ENCODE peak calls at places on chromosome 16, in ten cellular contexts. One of them, this sample, is unnamed.

GRCh38 chr16:54077412-54077821 is 209.2 kb downstream of the IRX3 start:
- DNase-seq in activated T-cell treated with anti-CD3 and anti-CD28 coated beads, Interleukin-2, amount 50 U/mL, for 24 hours: no peak
- DNase-seq in left lung: no peak
- DNase-seq in GM10248: no peak
- DNase-seq in LoVo: no peak
- DNase-seq in Calu3: no peak
- DNase-seq in DMS53: no peak
- DNase-seq in NCI-H1694 treated with DMSO at 0.1 percent for 48 hours: no peak
- DNase-seq in fibroblast of the conjunctiva: no peak
- DNase-seq in NCI-H82: no peak
- DNase-seq in this sample: no peak

GRCh38 chr16:48317614-48318013 is 67.6 kb downstream of the SIAH1 start:
- DNase-seq in activated T-cell treated with anti-CD3 and anti-CD28 coated beads, Interleukin-2, amount 50 U/mL, for 24 hours: no peak
- DNase-seq in NCI-H82: no peak
- DNase-seq in left lung: no peak
- DNase-seq in DMS53: peak; percentile 10
- DNase-seq in fibroblast of the conjunctiva: no peak
- DNase-seq in Calu3: peak; percentile 17
- DNase-seq in NCI-H1694 treated with DMSO at 0.1 percent for 48 hours: no peak
- DNase-seq in LoVo: no peak
- DNase-seq in GM10248: no peak
- DNase-seq in this sample: no peak

GRCh38 chr16:76214856-76215255 is 62.3 kb upstream of the CNTNAP4 start:
- DNase-seq in DMS53: no peak
- DNase-seq in NCI-H82: no peak
- DNase-seq in GM10248: no peak
- DNase-seq in Calu3: no peak
- DNase-seq in LoVo: no peak
- DNase-seq in activated T-cell treated with anti-CD3 and anti-CD28 coated beads, Interleukin-2, amount 50 U/mL, for 24 hours: no peak
- DNase-seq in NCI-H1694 treated with DMSO at 0.1 percent for 48 hours: no peak
- DNase-seq in left lung: no peak
- DNase-seq in fibroblast of the conjunctiva: no peak
- DNase-seq in this sample: no peak

GRCh38 chr16:83200005-83200779 is 573.4 kb downstream of the CDH13 start:
- DNase-seq in LoVo: no peak
- DNase-seq in fibroblast of the conjunctiva: no peak
- DNase-seq in DMS53: peak; percentile 28
- DNase-seq in left lung: no peak
- DNase-seq in NCI-H82: peak; percentile 30
- DNase-seq in NCI-H1694 treated with DMSO at 0.1 percent for 48 hours: no peak
- DNase-seq in activated T-cell treated with anti-CD3 and anti-CD28 coated beads, Interleukin-2, amount 50 U/mL, for 24 hours: no peak
- DNase-seq in Calu3: no peak
- DNase-seq in GM10248: no peak
- DNase-seq in this sample: no peak

GRCh38 chr16:84851192-84852127 is 31.7 kb downstream of the CRISPLD2 start:
- DNase-seq in fibroblast of the conjunctiva: peak; percentile 74
- DNase-seq in NCI-H82: no peak
- DNase-seq in left lung: no peak
- DNase-seq in GM10248: no peak
- DNase-seq in NCI-H1694 treated with DMSO at 0.1 percent for 48 hours: no peak
- DNase-seq in Calu3: peak; percentile 91
- DNase-seq in activated T-cell treated with anti-CD3 and anti-CD28 coated beads, Interleukin-2, amount 50 U/mL, for 24 hours: no peak
- DNase-seq in DMS53: peak; percentile 96
- DNase-seq in LoVo: peak; percentile 59
- DNase-seq in this sample: no peak

GRCh38 chr16:51807551-51807950 is 656.5 kb upstream of the SALL1 start:
- DNase-seq in NCI-H1694 treated with DMSO at 0.1 percent for 48 hours: no peak
- DNase-seq in left lung: no peak
- DNase-seq in GM10248: no peak
- DNase-seq in activated T-cell treated with anti-CD3 and anti-CD28 coated beads, Interleukin-2, amount 50 U/mL, for 24 hours: no peak
- DNase-seq in DMS53: no peak
- DNase-seq in LoVo: no peak
- DNase-seq in Calu3: no peak
- DNase-seq in fibroblast of the conjunctiva: no peak
- DNase-seq in NCI-H82: peak; percentile 0
- DNase-seq in this sample: no peak

GRCh38 chr16:4494746-4495490 is 18.7 kb downstream of the HMOX2 start:
- DNase-seq in LoVo: peak; percentile 47
- DNase-seq in NCI-H82: no peak
- DNase-seq in Calu3: peak; percentile 55
- DNase-seq in activated T-cell treated with anti-CD3 and anti-CD28 coated beads, Interleukin-2, amount 50 U/mL, for 24 hours: no peak
- DNase-seq in fibroblast of the conjunctiva: no peak
- DNase-seq in NCI-H1694 treated with DMSO at 0.1 percent for 48 hours: no peak
- DNase-seq in DMS53: no peak
- DNase-seq in GM10248: no peak
- DNase-seq in left lung: no peak
- DNase-seq in this sample: no peak

GRCh38 chr16:46949216-46949892 is 24.1 kb downstream of the DNAJA2 start:
- DNase-seq in NCI-H1694 treated with DMSO at 0.1 percent for 48 hours: no peak
- DNase-seq in fibroblast of the conjunctiva: no peak
- DNase-seq in GM10248: no peak
- DNase-seq in NCI-H82: no peak
- DNase-seq in LoVo: no peak
- DNase-seq in activated T-cell treated with anti-CD3 and anti-CD28 coated beads, Interleukin-2, amount 50 U/mL, for 24 hours: peak; percentile 50
- DNase-seq in left lung: no peak
- DNase-seq in DMS53: peak; percentile 20
- DNase-seq in Calu3: no peak
- DNase-seq in this sample: no peak

GRCh38 chr16:70736454-70737376 is 50.9 kb upstream of the MTSS2 start:
- DNase-seq in NCI-H82: no peak
- DNase-seq in left lung: peak; percentile 71
- DNase-seq in DMS53: no peak
- DNase-seq in fibroblast of the conjunctiva: no peak
- DNase-seq in Calu3: no peak
- DNase-seq in LoVo: no peak
- DNase-seq in NCI-H1694 treated with DMSO at 0.1 percent for 48 hours: no peak
- DNase-seq in GM10248: no peak
- DNase-seq in activated T-cell treated with anti-CD3 and anti-CD28 coated beads, Interleukin-2, amount 50 U/mL, for 24 hours: no peak
- DNase-seq in this sample: no peak

GRCh38 chr16:84040823-84041391 is 1.7 kb downstream of the SLC38A8 start:
- DNase-seq in Calu3: no peak
- DNase-seq in GM10248: no peak
- DNase-seq in DMS53: no peak
- DNase-seq in left lung: peak; percentile 76
- DNase-seq in NCI-H82: peak; percentile 22
- DNase-seq in NCI-H1694 treated with DMSO at 0.1 percent for 48 hours: peak; percentile 25
- DNase-seq in fibroblast of the conjunctiva: peak; percentile 78
- DNase-seq in activated T-cell treated with anti-CD3 and anti-CD28 coated beads, Interleukin-2, amount 50 U/mL, for 24 hours: no peak
- DNase-seq in LoVo: no peak
- DNase-seq in this sample: no peak

GRCh38 chr16:154223-155030 is 2.0 kb downstream of the HBZ start:
- DNase-seq in fibroblast of the conjunctiva: no peak
- DNase-seq in left lung: no peak
- DNase-seq in GM10248: peak; percentile 77
- DNase-seq in NCI-H82: peak; percentile 60
- DNase-seq in Calu3: no peak
- DNase-seq in NCI-H1694 treated with DMSO at 0.1 percent for 48 hours: no peak
- DNase-seq in LoVo: no peak
- DNase-seq in activated T-cell treated with anti-CD3 and anti-CD28 coated beads, Interleukin-2, amount 50 U/mL, for 24 hours: peak; percentile 53
- DNase-seq in DMS53: peak; percentile 48
- DNase-seq in this sample: peak; percentile 45

GRCh38 chr16:68047987-68048386 is 24.9 kb downstream of the DUS2 start:
- DNase-seq in Calu3: no peak
- DNase-seq in NCI-H82: no peak
- DNase-seq in GM10248: no peak
- DNase-seq in LoVo: no peak
- DNase-seq in fibroblast of the conjunctiva: no peak
- DNase-seq in DMS53: no peak
- DNase-seq in NCI-H1694 treated with DMSO at 0.1 percent for 48 hours: no peak
- DNase-seq in left lung: no peak
- DNase-seq in activated T-cell treated with anti-CD3 and anti-CD28 coated beads, Interleukin-2, amount 50 U/mL, for 24 hours: no peak
- DNase-seq in this sample: no peak

GRCh38 chr16:3058173-3059030 is 7.0 kb upstream of the IL32 start:
- DNase-seq in DMS53: peak; percentile 54
- DNase-seq in left lung: peak; percentile 89
- DNase-seq in Calu3: peak; percentile 64
- DNase-seq in NCI-H82: peak; percentile 74
- DNase-seq in fibroblast of the conjunctiva: no peak
- DNase-seq in GM10248: peak; percentile 73
- DNase-seq in NCI-H1694 treated with DMSO at 0.1 percent for 48 hours: no peak
- DNase-seq in activated T-cell treated with anti-CD3 and anti-CD28 coated beads, Interleukin-2, amount 50 U/mL, for 24 hours: peak; percentile 73
- DNase-seq in LoVo: no peak
- DNase-seq in this sample: peak; percentile 58

GRCh38 chr16:54503011-54503410 is 216.4 kb upstream of the IRX3 start:
- DNase-seq in activated T-cell treated with anti-CD3 and anti-CD28 coated beads, Interleukin-2, amount 50 U/mL, for 24 hours: no peak
- DNase-seq in fibroblast of the conjunctiva: no peak
- DNase-seq in DMS53: no peak
- DNase-seq in NCI-H82: peak; percentile 84
- DNase-seq in left lung: no peak
- DNase-seq in Calu3: no peak
- DNase-seq in GM10248: no peak
- DNase-seq in LoVo: no peak
- DNase-seq in NCI-H1694 treated with DMSO at 0.1 percent for 48 hours: peak; percentile 38
- DNase-seq in this sample: no peak

GRCh38 chr16:86934581-86935322 is 356.4 kb downstream of the FOXL1 start:
- DNase-seq in Calu3: no peak
- DNase-seq in activated T-cell treated with anti-CD3 and anti-CD28 coated beads, Interleukin-2, amount 50 U/mL, for 24 hours: no peak
- DNase-seq in NCI-H82: no peak
- DNase-seq in left lung: no peak
- DNase-seq in DMS53: no peak
- DNase-seq in LoVo: no peak
- DNase-seq in fibroblast of the conjunctiva: no peak
- DNase-seq in NCI-H1694 treated with DMSO at 0.1 percent for 48 hours: no peak
- DNase-seq in GM10248: no peak
- DNase-seq in this sample: no peak

This sample was measured in nephron progenitor cell.